ENCODE peak calls at places on chromosome 13, in eight cellular contexts. H is HFF-Myc; O is epithelial cell of esophagus; S is heart right ventricle; M is CD4-positive, alpha-beta T cell; X is left ventricle myocardium inferior; J is RWPE1; G is K562. B is an unnamed sample.

GRCh38 chr13:53341144-53341510 is 312.5 kb downstream of the OLFM4 start:
- DNase-seq in H (no peak), S (no peak), X (no peak), M (no peak), G (no peak), J (no peak), O (no peak), B (no peak)

GRCh38 chr13:47039106-47039505 is 142.3 kb upstream of the HTR2A start:
- DNase-seq in H (no peak), S (no peak), X (no peak), M (no peak), O (peak), G (no peak), J (peak), B (no peak)

GRCh38 chr13:103386341-103386740 is 320.1 kb upstream of the SLC10A2 start:
- DNase-seq in S (no peak), J (peak), H (no peak), X (no peak), O (peak), G (no peak), M (no peak), B (no peak)

GRCh38 chr13:73998631-73999030 is 135.6 kb downstream of the KLF12 start:
- DNase-seq in M (no peak), X (no peak), O (no peak), H (no peak), S (no peak), G (no peak), J (no peak), B (no peak)

GRCh38 chr13:60112771-60113170 is 51.0 kb downstream of the DIAPH3 start:
- DNase-seq in J (no peak), M (no peak), S (no peak), H (no peak), G (no peak), X (no peak), O (peak), B (no peak)

GRCh38 chr13:87444135-87444534 is 227.0 kb upstream of the SLITRK5 start:
- DNase-seq in S (no peak), G (no peak), M (no peak), X (no peak), J (no peak), O (no peak), H (no peak), B (no peak)

GRCh38 chr13:48492123-48493075 is 40.5 kb downstream of the RCBTB2 start:
- DNase-seq in S (peak), J (no peak), M (peak), G (peak), H (peak), O (peak), X (peak), B (no peak)

GRCh38 chr13:99218969-99219368 is 18.3 kb downstream of the UBAC2 start:
- DNase-seq in H (no peak), S (no peak), M (peak), X (no peak), J (no peak), G (no peak), O (no peak), B (no peak)

GRCh38 chr13:78420814-78421213 is 182.5 kb downstream of the POU4F1 start:
- DNase-seq in M (no peak), H (no peak), G (no peak), X (peak), S (peak), O (no peak), J (no peak), B (no peak)

GRCh38 chr13:40452038-40452666 is 214.3 kb downstream of the FOXO1 start:
- DNase-seq in S (no peak), X (no peak), J (no peak), G (no peak), M (no peak), H (no peak), O (no peak), B (no peak)

GRCh38 chr13:109026266-109026665 is 396.9 kb downstream of the MYO16 start:
- DNase-seq in H (no peak), G (no peak), M (no peak), S (no peak), J (no peak), X (no peak), O (no peak), B (no peak)
- TF ChIP-seq CTCF in H (no peak), G (no peak), M (no peak), S (no peak), J (no peak), X (no peak), O (no peak), B (no peak)

DNA sequence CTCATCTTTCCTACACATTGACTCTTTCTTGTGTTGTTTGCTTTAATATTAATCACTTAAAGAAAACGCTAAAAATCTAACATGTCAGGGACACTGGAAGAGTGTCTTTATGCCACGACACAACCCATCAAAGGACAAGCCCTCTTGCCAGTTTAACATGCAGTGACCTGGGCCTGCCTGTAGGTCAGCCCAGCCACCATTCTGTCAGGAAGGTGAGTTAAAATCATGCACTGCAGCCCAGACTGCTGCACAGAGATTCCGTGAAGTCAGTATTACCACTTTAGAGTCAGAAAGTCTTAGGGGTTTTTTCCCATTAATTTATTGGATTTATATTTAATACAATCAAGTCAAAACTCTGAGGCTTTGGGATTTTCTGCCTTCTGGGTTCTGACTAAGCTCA is 58.0 kb downstream of the TNFRSF19 start:
- DNase-seq in G (no peak), S (no peak), O (no peak), X (no peak), M (no peak), J (no peak), H (no peak), B (no peak)
- TF ChIP-seq CTCF in G (no peak), S (no peak), O (no peak), X (peak), M (no peak), J (no peak), H (no peak), B (no peak)

GRCh38 chr13:36086117-36086516 is 45.1 kb downstream of the DCLK1 start:
- DNase-seq in M (no peak), O (no peak), G (no peak), H (no peak), X (no peak), S (no peak), J (no peak), B (no peak)
- TF ChIP-seq CTCF in M (no peak), O (no peak), G (no peak), H (no peak), X (no peak), S (no peak), J (no peak), B (no peak)

GRCh38 chr13:98109226-98109625 is 33.7 kb upstream of the FARP1 start:
- DNase-seq in X (no peak), M (no peak), G (no peak), H (no peak), J (no peak), S (no peak), O (no peak), B (no peak)

GRCh38 chr13:98112456-98112855 is 30.4 kb upstream of the FARP1 start:
- DNase-seq in O (peak), M (no peak), G (no peak), J (no peak), X (no peak), H (no peak), S (no peak), B (no peak)

GRCh38 chr13:98108330-98108729 is 34.6 kb upstream of the FARP1 start:
- DNase-seq in X (no peak), H (no peak), O (no peak), M (no peak), J (no peak), G (no peak), S (no peak), B (no peak)

GRCh38 chr13:98110749-98111148 is 32.1 kb upstream of the FARP1 start:
- DNase-seq in J (no peak), G (no peak), S (no peak), M (no peak), H (no peak), O (no peak), X (no peak), B (no peak)

GRCh38 chr13:98111168-98112098 is 31.5 kb upstream of the FARP1 start:
- DNase-seq in S (no peak), J (no peak), O (no peak), X (no peak), M (no peak), G (no peak), H (no peak), B (no peak)
- TF ChIP-seq CTCF in S (no peak), J (no peak), O (no peak), X (no peak), M (no peak), G (no peak), H (no peak), B (no peak)

DNA sequence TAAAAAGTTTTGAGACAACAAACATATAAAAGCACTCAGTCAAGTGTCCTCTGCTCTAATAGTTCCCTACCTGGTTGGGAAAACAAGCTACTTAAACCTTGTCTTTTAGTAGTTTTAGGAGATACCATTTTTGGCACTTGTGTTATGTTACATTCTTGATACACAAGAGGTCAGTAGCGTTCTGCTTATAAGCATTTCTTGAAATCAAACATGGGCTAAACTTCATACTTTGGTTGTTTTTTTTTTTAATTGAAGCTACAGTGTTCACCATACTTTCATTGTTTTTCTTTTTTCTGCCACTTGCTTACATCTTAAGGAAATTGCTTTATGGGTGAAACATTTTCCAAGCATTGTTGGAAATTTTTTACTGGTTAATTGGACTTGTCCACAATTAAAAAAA is 12.9 kb downstream of the NHLRC3 start:
- DNase-seq in G (peak), O (peak), S (no peak), J (peak), M (no peak), H (no peak), X (no peak), B (no peak)
- TF ChIP-seq CTCF in G (peak), O (peak), S (peak), J (peak), M (peak), H (peak), X (peak), B (peak)

B was measured in neural crest cell.